ENCODE peak calls at places on chromosomes 2 and 18, in nine cellular contexts. One of them, this sample, is unnamed.

GRCh38 chr2:220555961-220556360 is 928.5 kb downstream of the SLC4A3 start:
- DNase-seq in tibial nerve: no peak
- DNase-seq in AG09309: no peak
- DNase-seq in choroid plexus epithelial cell: peak
- DNase-seq in left ventricle myocardium inferior: no peak
- DNase-seq in Peyer's patch: no peak
- DNase-seq in lower leg skin: no peak
- DNase-seq in HFF-Myc: no peak
- DNase-seq in CD4-positive, CD25-positive, alpha-beta regulatory T cell: no peak
- DNase-seq in this sample: no peak

GRCh38 chr2:220533485-220533884 is 906.1 kb downstream of the SLC4A3 start:
- DNase-seq in tibial nerve: no peak
- DNase-seq in AG09309: no peak
- DNase-seq in choroid plexus epithelial cell: peak
- DNase-seq in left ventricle myocardium inferior: no peak
- DNase-seq in Peyer's patch: no peak
- DNase-seq in lower leg skin: no peak
- DNase-seq in HFF-Myc: peak
- DNase-seq in CD4-positive, CD25-positive, alpha-beta regulatory T cell: no peak
- DNase-seq in this sample: no peak

GRCh38 chr2:85255813-85256581 is 71.8 kb downstream of the TGOLN2 start:
- DNase-seq in tibial nerve: no peak
- DNase-seq in AG09309: no peak
- DNase-seq in choroid plexus epithelial cell: peak
- DNase-seq in left ventricle myocardium inferior: no peak
- DNase-seq in Peyer's patch: no peak
- DNase-seq in lower leg skin: no peak
- DNase-seq in HFF-Myc: no peak
- DNase-seq in CD4-positive, CD25-positive, alpha-beta regulatory T cell: no peak
- DNase-seq in this sample: no peak

GRCh38 chr18:22951823-22952222 is 18.7 kb downstream of the RBBP8 start:
- DNase-seq in tibial nerve: no peak
- DNase-seq in AG09309: no peak
- DNase-seq in choroid plexus epithelial cell: no peak
- DNase-seq in left ventricle myocardium inferior: no peak
- DNase-seq in Peyer's patch: no peak
- DNase-seq in lower leg skin: no peak
- DNase-seq in HFF-Myc: no peak
- DNase-seq in CD4-positive, CD25-positive, alpha-beta regulatory T cell: no peak
- DNase-seq in this sample: no peak

GRCh38 chr2:109535217-109535946 is 78.4 kb downstream of the SEPTIN10 start:
- DNase-seq in tibial nerve: no peak
- DNase-seq in AG09309: no peak
- DNase-seq in choroid plexus epithelial cell: peak
- DNase-seq in left ventricle myocardium inferior: no peak
- DNase-seq in Peyer's patch: no peak
- DNase-seq in lower leg skin: no peak
- DNase-seq in HFF-Myc: no peak
- DNase-seq in CD4-positive, CD25-positive, alpha-beta regulatory T cell: no peak
- DNase-seq in this sample: no peak

GRCh38 chr18:37450434-37451133 is 115.0 kb downstream of the CELF4 start:
- DNase-seq in tibial nerve: no peak
- DNase-seq in AG09309: no peak
- DNase-seq in choroid plexus epithelial cell: no peak
- DNase-seq in left ventricle myocardium inferior: no peak
- DNase-seq in Peyer's patch: no peak
- DNase-seq in lower leg skin: no peak
- DNase-seq in HFF-Myc: no peak
- DNase-seq in CD4-positive, CD25-positive, alpha-beta regulatory T cell: no peak
- DNase-seq in this sample: no peak

GRCh38 chr2:68436270-68436669 is 30.8 kb downstream of the FBXO48 start:
- DNase-seq in tibial nerve: no peak
- DNase-seq in AG09309: no peak
- DNase-seq in choroid plexus epithelial cell: peak
- DNase-seq in left ventricle myocardium inferior: no peak
- DNase-seq in Peyer's patch: no peak
- DNase-seq in lower leg skin: no peak
- DNase-seq in HFF-Myc: no peak
- DNase-seq in CD4-positive, CD25-positive, alpha-beta regulatory T cell: no peak
- DNase-seq in this sample: no peak

GRCh38 chr2:112166801-112167499 is 28.8 kb downstream of the FBLN7 start:
- DNase-seq in tibial nerve: no peak
- DNase-seq in AG09309: no peak
- DNase-seq in choroid plexus epithelial cell: no peak
- DNase-seq in left ventricle myocardium inferior: no peak
- DNase-seq in Peyer's patch: no peak
- DNase-seq in lower leg skin: no peak
- DNase-seq in HFF-Myc: no peak
- DNase-seq in CD4-positive, CD25-positive, alpha-beta regulatory T cell: no peak
- DNase-seq in this sample: no peak

GRCh38 chr2:56519806-56520205 is 336.0 kb downstream of the CCDC85A start:
- DNase-seq in tibial nerve: no peak
- DNase-seq in AG09309: no peak
- DNase-seq in choroid plexus epithelial cell: peak
- DNase-seq in left ventricle myocardium inferior: no peak
- DNase-seq in Peyer's patch: no peak
- DNase-seq in lower leg skin: no peak
- DNase-seq in HFF-Myc: no peak
- DNase-seq in CD4-positive, CD25-positive, alpha-beta regulatory T cell: no peak
- DNase-seq in this sample: no peak

GRCh38 chr18:46051731-46052461 is 20.2 kb downstream of the PSTPIP2 start:
- DNase-seq in tibial nerve: no peak
- DNase-seq in AG09309: no peak
- DNase-seq in choroid plexus epithelial cell: peak
- DNase-seq in left ventricle myocardium inferior: no peak
- DNase-seq in Peyer's patch: no peak
- DNase-seq in lower leg skin: no peak
- DNase-seq in HFF-Myc: no peak
- DNase-seq in CD4-positive, CD25-positive, alpha-beta regulatory T cell: no peak
- DNase-seq in this sample: no peak

GRCh38 chr2:234951386-234952269 is at the start of gene SH3BP4:
- DNase-seq in tibial nerve: peak
- DNase-seq in AG09309: no peak
- DNase-seq in choroid plexus epithelial cell: peak
- DNase-seq in left ventricle myocardium inferior: peak
- DNase-seq in Peyer's patch: peak
- DNase-seq in lower leg skin: peak
- DNase-seq in HFF-Myc: no peak
- DNase-seq in CD4-positive, CD25-positive, alpha-beta regulatory T cell: no peak
- DNase-seq in this sample: peak

GRCh38 chr2:63643486-63643885 is 54.7 kb downstream of the MDH1 start:
- DNase-seq in tibial nerve: no peak
- DNase-seq in AG09309: no peak
- DNase-seq in choroid plexus epithelial cell: peak
- DNase-seq in left ventricle myocardium inferior: no peak
- DNase-seq in Peyer's patch: no peak
- DNase-seq in lower leg skin: no peak
- DNase-seq in HFF-Myc: no peak
- DNase-seq in CD4-positive, CD25-positive, alpha-beta regulatory T cell: no peak
- DNase-seq in this sample: no peak

DNA sequence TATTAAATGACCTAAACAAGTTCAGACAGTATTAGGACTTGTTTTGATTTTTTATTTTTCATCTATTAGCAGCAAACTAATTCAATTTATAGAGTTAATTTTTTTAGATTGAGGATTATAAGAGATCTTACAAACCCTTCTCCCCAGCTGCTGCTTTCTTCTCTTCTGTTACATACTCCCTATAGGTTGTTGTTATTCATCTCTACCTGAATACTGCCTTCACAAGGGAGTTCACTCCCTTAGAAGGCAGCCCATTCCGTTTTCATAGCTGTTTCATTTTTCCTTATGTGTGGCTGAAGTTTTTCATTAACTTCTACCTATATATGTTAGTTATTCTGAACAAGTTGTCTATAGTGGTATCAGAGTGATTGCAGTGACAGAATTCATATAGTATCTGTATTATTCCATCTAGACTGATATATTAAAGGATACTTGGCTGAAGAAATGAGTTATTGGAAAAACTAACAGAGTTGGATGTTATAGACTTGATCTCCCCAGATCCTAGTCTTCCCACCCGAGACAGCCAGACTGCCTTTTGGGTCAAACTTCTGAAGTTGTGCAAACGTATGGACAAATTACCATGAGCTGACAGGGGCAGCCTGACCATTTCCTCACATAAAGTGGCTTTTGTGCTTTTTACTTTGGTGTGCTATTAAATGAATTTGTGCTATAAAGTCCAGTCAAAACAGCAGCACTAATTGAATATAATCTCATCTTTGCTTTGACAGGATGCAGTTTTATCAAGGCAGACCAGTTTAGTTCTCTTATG is 8.7 kb downstream of the GLS start:
- DNase-seq in tibial nerve: no peak
- DNase-seq in AG09309: no peak
- DNase-seq in choroid plexus epithelial cell: no peak
- DNase-seq in left ventricle myocardium inferior: no peak
- DNase-seq in Peyer's patch: no peak
- DNase-seq in lower leg skin: no peak
- DNase-seq in HFF-Myc: no peak
- DNase-seq in CD4-positive, CD25-positive, alpha-beta regulatory T cell: no peak
- DNase-seq in this sample: no peak
- H3K4me3 ChIP-seq in tibial nerve: no peak
- H3K4me3 ChIP-seq in AG09309: peak
- H3K4me3 ChIP-seq in choroid plexus epithelial cell: no peak
- H3K4me3 ChIP-seq in left ventricle myocardium inferior: no peak
- H3K4me3 ChIP-seq in Peyer's patch: no peak
- H3K4me3 ChIP-seq in lower leg skin: no peak
- H3K4me3 ChIP-seq in HFF-Myc: no peak
- H3K4me3 ChIP-seq in CD4-positive, CD25-positive, alpha-beta regulatory T cell: peak
- H3K4me3 ChIP-seq in this sample: no peak

DNA sequence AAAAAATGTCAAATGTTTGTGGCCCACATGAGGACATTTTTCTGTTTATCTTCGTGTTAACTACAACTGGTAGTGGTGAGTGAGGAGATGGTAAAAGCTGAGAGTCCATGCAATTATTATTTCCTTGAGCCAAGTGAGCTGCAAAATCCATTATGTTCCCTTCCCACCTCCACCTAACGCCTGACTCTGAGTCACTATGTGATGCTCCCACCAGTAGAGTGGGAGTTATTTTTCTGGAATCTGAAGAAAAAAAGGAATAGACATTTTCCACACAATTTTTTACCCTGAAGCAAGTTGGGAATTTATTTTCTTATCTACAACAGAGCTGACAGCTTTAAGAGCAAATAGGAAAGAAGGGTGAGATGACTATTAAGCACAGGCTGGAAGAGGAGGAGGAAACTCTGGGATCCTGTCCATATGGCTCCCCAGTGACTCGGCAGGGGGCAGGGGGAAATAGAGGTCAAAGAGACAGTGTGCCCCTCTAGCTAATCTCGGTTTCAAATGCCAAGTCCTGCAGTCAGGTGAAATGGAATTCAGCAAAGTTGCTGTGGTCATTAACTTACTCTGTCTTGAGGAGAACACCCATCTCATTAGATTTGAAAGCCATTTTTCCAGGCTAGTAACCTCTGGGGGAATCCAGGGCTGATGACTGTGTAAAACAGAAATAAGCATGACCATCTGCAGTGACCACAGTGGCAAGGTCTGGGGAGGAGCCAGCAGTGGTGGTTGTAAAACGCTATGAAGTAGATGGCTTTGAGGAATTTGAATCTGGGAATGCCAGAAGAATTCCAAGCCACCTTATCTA is 463.9 kb downstream of the STK39 start:
- DNase-seq in tibial nerve: no peak
- DNase-seq in AG09309: no peak
- DNase-seq in choroid plexus epithelial cell: peak
- DNase-seq in left ventricle myocardium inferior: no peak
- DNase-seq in Peyer's patch: no peak
- DNase-seq in lower leg skin: no peak
- DNase-seq in HFF-Myc: no peak
- DNase-seq in CD4-positive, CD25-positive, alpha-beta regulatory T cell: no peak
- DNase-seq in this sample: no peak
- H3K4me3 ChIP-seq in tibial nerve: no peak
- H3K4me3 ChIP-seq in AG09309: no peak
- H3K4me3 ChIP-seq in choroid plexus epithelial cell: no peak
- H3K4me3 ChIP-seq in left ventricle myocardium inferior: no peak
- H3K4me3 ChIP-seq in Peyer's patch: no peak
- H3K4me3 ChIP-seq in lower leg skin: no peak
- H3K4me3 ChIP-seq in HFF-Myc: no peak
- H3K4me3 ChIP-seq in CD4-positive, CD25-positive, alpha-beta regulatory T cell: no peak
- H3K4me3 ChIP-seq in this sample: no peak

DNA sequence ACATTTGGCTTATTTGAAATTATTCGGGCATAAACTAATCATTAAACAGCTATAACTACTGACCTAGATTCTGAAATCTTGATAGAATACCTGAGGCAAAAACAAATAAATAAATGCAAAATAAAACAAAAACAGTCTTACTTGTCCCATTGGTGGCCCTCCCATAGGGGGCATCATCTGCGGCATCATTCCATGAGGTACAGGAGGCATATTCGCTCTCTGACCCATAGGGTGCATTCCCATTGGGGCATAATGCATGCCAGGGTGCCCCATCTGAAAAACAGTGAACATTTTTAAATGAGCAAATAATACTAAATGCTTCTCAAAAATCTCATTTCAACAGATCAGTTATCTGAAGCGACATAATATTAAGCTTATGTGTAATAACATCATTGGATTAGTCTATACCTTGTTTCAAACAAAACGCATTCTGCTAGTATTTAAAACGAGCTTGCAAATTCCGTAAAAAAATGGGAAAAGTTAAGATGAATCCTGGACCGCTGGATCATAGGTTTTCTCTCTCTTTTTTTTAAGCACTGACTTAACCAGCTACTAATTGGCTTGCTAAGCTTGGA is 1.3 kb downstream of the PRPF40A start:
- DNase-seq in tibial nerve: no peak
- DNase-seq in AG09309: no peak
- DNase-seq in choroid plexus epithelial cell: peak
- DNase-seq in left ventricle myocardium inferior: no peak
- DNase-seq in Peyer's patch: no peak
- DNase-seq in lower leg skin: no peak
- DNase-seq in HFF-Myc: peak
- DNase-seq in CD4-positive, CD25-positive, alpha-beta regulatory T cell: no peak
- DNase-seq in this sample: no peak
- H3K4me3 ChIP-seq in tibial nerve: peak
- H3K4me3 ChIP-seq in AG09309: peak
- H3K4me3 ChIP-seq in choroid plexus epithelial cell: peak
- H3K4me3 ChIP-seq in left ventricle myocardium inferior: peak
- H3K4me3 ChIP-seq in Peyer's patch: peak
- H3K4me3 ChIP-seq in lower leg skin: no peak
- H3K4me3 ChIP-seq in HFF-Myc: peak
- H3K4me3 ChIP-seq in CD4-positive, CD25-positive, alpha-beta regulatory T cell: peak
- H3K4me3 ChIP-seq in this sample: peak

DNA sequence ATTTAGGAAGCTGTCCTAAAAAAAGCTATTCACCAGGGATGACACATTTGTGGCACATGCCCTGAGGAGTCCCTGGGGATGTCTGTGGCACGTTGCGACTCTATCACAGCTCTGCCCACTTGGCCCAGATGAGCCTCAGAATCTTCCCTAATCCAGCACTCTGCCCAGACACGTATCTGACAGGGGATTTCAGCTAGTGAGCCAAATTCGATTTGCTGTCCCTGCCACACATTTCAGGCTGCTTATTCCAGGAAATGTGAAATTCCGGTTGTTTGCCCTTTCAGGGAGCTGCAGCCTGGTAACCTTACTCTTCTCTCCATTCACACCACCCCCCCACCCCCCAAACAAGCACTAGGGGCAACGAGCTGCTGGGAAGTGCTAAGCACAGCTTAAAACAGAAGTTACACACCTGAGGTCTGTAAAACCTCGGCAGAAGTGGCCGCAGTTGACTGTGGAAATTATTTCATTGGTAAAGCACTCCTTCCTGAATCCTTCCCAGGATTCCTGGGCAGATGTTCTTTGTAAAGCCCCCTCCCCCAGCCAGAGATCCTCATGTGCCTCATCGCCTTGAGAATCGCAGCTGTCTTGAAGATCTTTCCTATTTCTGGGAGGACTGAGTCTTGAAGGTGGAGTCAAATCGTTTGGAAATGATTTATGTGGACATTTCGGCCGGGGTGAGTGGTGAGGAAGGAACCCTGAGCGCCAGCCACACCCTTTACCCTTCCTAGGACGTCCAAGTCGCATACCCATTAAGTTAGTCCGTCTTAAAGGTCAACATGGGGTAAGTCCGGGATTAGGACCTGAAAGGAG is 85.1 kb upstream of the ZCCHC2 start:
- DNase-seq in tibial nerve: no peak
- DNase-seq in AG09309: no peak
- DNase-seq in choroid plexus epithelial cell: no peak
- DNase-seq in left ventricle myocardium inferior: peak
- DNase-seq in Peyer's patch: no peak
- DNase-seq in lower leg skin: peak
- DNase-seq in HFF-Myc: no peak
- DNase-seq in CD4-positive, CD25-positive, alpha-beta regulatory T cell: no peak
- DNase-seq in this sample: no peak
- H3K4me3 ChIP-seq in tibial nerve: no peak
- H3K4me3 ChIP-seq in AG09309: no peak
- H3K4me3 ChIP-seq in choroid plexus epithelial cell: no peak
- H3K4me3 ChIP-seq in left ventricle myocardium inferior: peak
- H3K4me3 ChIP-seq in Peyer's patch: no peak
- H3K4me3 ChIP-seq in lower leg skin: no peak
- H3K4me3 ChIP-seq in HFF-Myc: no peak
- H3K4me3 ChIP-seq in CD4-positive, CD25-positive, alpha-beta regulatory T cell: no peak
- H3K4me3 ChIP-seq in this sample: no peak